ENCODE peak calls at places on chromosomes 5 and 9, in four cellular contexts. X is SK-N-SH, H is HCT116, B is HepG2. E is an unnamed sample.

GRCh38 chr9:95342571-95342970 is 25.1 kb upstream of the FANCC start:
- DNase-seq in X (no peak), H (no peak), B (no peak), E (no peak)

GRCh38 chr5:151298063-151298462 is 5.5 kb downstream of the SLC36A3 start:
- DNase-seq in X (peak), H (peak), B (peak), E (peak)

GRCh38 chr5:126300293-126300692 is 122.9 kb upstream of the GRAMD2B start:
- DNase-seq in X (no peak), H (no peak), B (no peak), E (no peak)

GRCh38 chr5:157271740-157272271 is 5.9 kb downstream of the CYFIP2 start:
- DNase-seq in X (no peak), H (no peak), B (no peak), E (no peak)

GRCh38 chr9:6816581-6816980 is 58.8 kb downstream of the KDM4C start:
- DNase-seq in X (no peak), H (no peak), B (no peak), E (no peak)

GRCh38 chr9:120539951-120540350 is 40.0 kb downstream of the CDK5RAP2 start:
- DNase-seq in X (no peak), H (no peak), B (no peak), E (no peak)

GRCh38 chr9:130920233-130920632 is 18.8 kb downstream of the FIBCD1 start:
- DNase-seq in X (no peak), H (no peak), B (no peak), E (no peak)

GRCh38 chr5:159100928-159101646 is 1.4 kb upstream of the EBF1 start:
- DNase-seq in X (no peak), H (no peak), B (no peak), E (no peak)

GRCh38 chr9:121686930-121687541 is 35.6 kb downstream of the DAB2IP start:
- DNase-seq in X (peak), H (peak), B (peak), E (peak)

GRCh38 chr5:1508679-1509290 is 15.0 kb downstream of the LPCAT1 start:
- DNase-seq in X (no peak), H (no peak), B (no peak), E (no peak)

GRCh38 chr9:2787065-2787464 is 56.8 kb downstream of the PUM3 start:
- DNase-seq in X (no peak), H (no peak), B (no peak), E (no peak)

DNA sequence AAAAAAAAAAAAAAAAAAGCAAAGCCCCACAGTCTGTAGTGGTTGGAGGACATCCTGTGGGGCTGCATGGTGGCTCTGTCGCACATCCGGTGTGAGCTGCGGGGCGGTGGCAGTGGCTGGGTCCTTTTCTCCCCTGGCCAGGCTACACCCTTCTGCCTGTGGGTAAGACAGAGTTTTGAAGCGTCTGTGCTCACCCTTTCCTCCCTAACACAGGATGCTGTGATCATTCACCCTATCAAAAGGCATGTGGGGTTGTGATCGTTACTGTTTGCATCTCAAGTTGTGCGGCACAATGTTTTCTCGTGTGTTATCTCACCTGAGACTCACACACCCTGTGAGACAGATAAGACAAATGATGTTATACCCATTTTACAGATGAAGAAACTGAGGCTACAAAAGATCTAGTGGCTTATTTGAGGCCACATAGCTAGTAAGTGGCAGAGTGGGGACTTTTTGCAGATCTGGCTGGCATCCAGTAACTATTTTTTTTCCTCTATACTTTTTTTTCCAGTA is 17.5 kb downstream of the IRF1 start:
- DNase-seq in X (no peak), H (no peak), B (no peak), E (no peak)
- TF ChIP-seq JUND in X (no peak), H (no peak), B (no peak), E (no peak)

DNA sequence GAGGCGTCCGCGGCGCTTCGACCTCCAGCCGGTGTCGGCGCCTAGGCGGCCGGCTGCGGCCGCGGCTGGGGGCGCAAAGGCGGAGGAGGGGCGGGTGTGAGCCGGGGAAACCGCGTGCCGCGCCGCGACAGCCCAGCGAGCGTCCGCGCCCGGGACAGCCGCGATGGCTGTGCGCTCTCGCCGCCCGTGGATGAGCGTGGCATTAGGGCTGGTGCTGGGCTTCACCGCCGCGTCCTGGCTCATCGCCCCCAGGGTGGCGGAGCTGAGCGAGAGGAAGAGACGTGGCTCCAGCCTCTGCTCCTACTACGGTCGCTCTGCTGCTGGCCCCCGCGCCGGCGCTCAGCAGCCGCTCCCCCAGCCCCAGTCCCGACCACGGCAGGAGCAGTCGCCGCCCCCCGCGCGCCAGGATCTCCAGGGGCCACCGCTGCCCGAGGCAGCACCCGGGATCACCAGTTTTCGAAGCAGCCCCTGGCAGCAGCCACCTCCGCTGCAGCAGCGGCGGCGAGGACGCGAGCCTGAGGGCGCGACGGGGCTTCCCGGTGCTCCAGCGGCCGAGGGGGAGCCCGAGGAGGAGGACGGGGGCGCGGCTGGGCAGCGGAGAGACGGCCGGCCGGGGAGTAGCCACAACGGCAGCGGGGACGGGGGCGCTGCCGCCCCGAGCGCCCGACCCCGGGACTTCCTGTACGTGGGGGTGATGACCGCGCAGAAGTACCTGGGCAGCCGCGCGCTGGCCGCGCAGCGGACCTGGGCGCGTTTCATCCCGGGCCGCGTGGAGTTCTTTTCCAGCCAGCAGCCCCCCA is 602 bp downstream of the CHSY3 start:
- DNase-seq in X (peak), H (no peak), B (no peak), E (no peak)
- TF ChIP-seq JUND in X (no peak), H (no peak), B (no peak), E (no peak)

GRCh38 chr5:40798012-40798855 is at the start of gene PRKAA1:
- DNase-seq in X (peak), H (peak), B (peak), E (peak)

GRCh38 chr5:40798856-40799210 is 659 bp upstream of the PRKAA1 start:
- DNase-seq in X (no peak), H (no peak), B (no peak), E (no peak)

GRCh38 chr5:40797273-40798011 is 732 bp downstream of the PRKAA1 start:
- DNase-seq in X (peak), H (peak), B (no peak), E (peak)

GRCh38 chr5:40801771-40802562 is 3.8 kb upstream of the PRKAA1 start:
- DNase-seq in X (no peak), H (no peak), B (peak), E (no peak)

GRCh38 chr5:40799248-40799647 is 1.1 kb upstream of the PRKAA1 start:
- DNase-seq in X (no peak), H (no peak), B (no peak), E (no peak)
- TF ChIP-seq JUND in X (no peak), H (no peak), B (no peak), E (no peak)

DNA sequence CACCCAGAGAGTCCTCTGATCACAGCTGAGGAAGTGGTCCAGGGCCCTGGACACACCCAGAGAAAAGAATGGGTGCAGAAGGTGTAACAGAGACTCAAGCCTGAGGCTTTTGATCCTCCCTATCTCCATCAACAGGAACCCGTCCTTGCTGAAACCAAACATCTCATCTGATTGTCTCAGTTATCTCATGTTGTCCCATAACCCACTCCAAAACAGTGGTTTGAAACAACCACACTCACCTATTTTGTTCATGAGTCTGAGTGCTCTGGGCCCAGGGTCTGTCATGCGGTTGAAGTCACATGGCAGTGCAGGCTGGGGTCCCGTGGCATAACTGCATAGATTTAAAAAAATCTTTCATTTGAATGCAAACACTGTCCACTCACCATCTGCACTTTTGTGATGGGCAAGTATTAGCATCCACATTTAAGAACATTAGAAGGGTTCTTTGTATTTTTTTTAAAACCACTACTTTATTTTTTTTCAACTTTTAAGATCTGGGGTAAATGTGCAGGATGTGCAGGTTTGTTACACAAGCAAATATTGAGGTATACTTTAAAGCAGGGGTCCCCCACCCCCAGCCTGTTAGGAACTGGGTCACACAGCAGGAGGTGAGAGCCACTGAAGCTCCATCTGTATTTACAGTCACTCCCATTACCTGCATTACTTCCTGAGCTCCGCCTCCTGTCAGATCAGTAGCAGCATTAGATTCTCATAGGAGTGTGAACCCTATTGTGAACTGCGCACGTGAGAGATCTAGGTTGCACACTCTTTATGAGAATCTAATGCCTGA is 255.8 kb downstream of the ROR2 start:
- DNase-seq in X (no peak), H (no peak), B (no peak), E (no peak)
- TF ChIP-seq JUND in X (no peak), H (no peak), B (no peak), E (no peak)

GRCh38 chr5:107500840-107501239 is 169.9 kb downstream of the EFNA5 start:
- DNase-seq in X (no peak), H (no peak), B (no peak), E (no peak)
- TF ChIP-seq JUND in X (no peak), H (no peak), B (no peak), E (no peak)

GRCh38 chr9:73566627-73567026 is 415.0 kb downstream of the ANXA1 start:
- DNase-seq in X (no peak), H (no peak), B (no peak), E (no peak)

GRCh38 chr9:73565026-73565425 is 413.4 kb downstream of the ANXA1 start:
- DNase-seq in X (no peak), H (no peak), B (no peak), E (no peak)

GRCh38 chr9:73565833-73566465 is 414.3 kb downstream of the ANXA1 start:
- DNase-seq in X (no peak), H (no peak), B (peak), E (peak)
- TF ChIP-seq JUND in X (no peak), H (no peak), B (no peak), E (no peak)